ENCODE peak calls at places on chromosomes 1 and 21, in nine cellular contexts. X, D, L, Z, R, J, I, E and V are unnamed samples.
A peak's percentile ranks its signal among the peaks of the same experiment; 100 is the strongest.

GRCh38 chr1:23611601-23612327 is 52.5 kb upstream of the ID3 start:
- DNase-seq in X (no peak), D (no peak), L (no peak), Z (no peak), R (no peak), J (no peak), I (no peak), E (no peak), V (no peak)

GRCh38 chr1:206456577-206457375 is 13.5 kb upstream of the IKBKE start:
- DNase-seq in X (no peak), D (no peak), L (no peak), Z (no peak), R (no peak), J (no peak), I (no peak), E (no peak), V (no peak)

GRCh38 chr1:40383095-40383487 is 9.6 kb downstream of the SMAP2 start:
- DNase-seq in X (peak; percentile 67), D (no peak), L (no peak), Z (no peak), R (no peak), J (peak; percentile 52), I (no peak), E (peak; percentile 81), V (no peak)

GRCh38 chr1:109788695-109789521 is 25.2 kb upstream of the EPS8L3 start:
- DNase-seq in X (peak; percentile 51), D (no peak), L (no peak), Z (no peak), R (no peak), J (peak; percentile 72), I (peak; percentile 30), E (peak; percentile 43), V (no peak)

GRCh38 chr21:34510148-34511142 is 1.6 kb downstream of the KCNE1 start:
- DNase-seq in X (peak; percentile 82), D (peak; percentile 68), L (no peak), Z (peak; percentile 62), R (peak; percentile 92), J (peak; percentile 42), I (peak; percentile 62), E (peak; percentile 90), V (peak; percentile 32)

GRCh38 chr1:183094376-183094775 is 71.2 kb downstream of the LAMC1 start:
- DNase-seq in X (no peak), D (peak; percentile 62), L (no peak), Z (no peak), R (no peak), J (no peak), I (no peak), E (no peak), V (no peak)

GRCh38 chr1:198079432-198079951 is 77.3 kb upstream of the NEK7 start:
- DNase-seq in X (no peak), D (no peak), L (no peak), Z (no peak), R (no peak), J (peak; percentile 14), I (no peak), E (no peak), V (no peak)

GRCh38 chr1:18178125-18178524 is 70.5 kb downstream of the IGSF21 start:
- DNase-seq in X (no peak), D (no peak), L (no peak), Z (no peak), R (no peak), J (no peak), I (no peak), E (no peak), V (no peak)

GRCh38 chr1:11690669-11691301 is 725 bp upstream of the DRAXIN start:
- DNase-seq in X (peak; percentile 88), D (no peak), L (no peak), Z (peak; percentile 87), R (no peak), J (peak; percentile 59), I (no peak), E (no peak), V (peak; percentile 70)

GRCh38 chr1:193545171-193545570 is 358.8 kb upstream of the B3GALT2 start:
- DNase-seq in X (no peak), D (no peak), L (no peak), Z (no peak), R (no peak), J (no peak), I (no peak), E (no peak), V (no peak)

GRCh38 chr1:46595127-46595526 is 8.9 kb downstream of the MKNK1 start:
- DNase-seq in X (no peak), D (no peak), L (no peak), Z (no peak), R (peak; percentile 74), J (peak; percentile 45), I (no peak), E (no peak), V (no peak)

GRCh38 chr1:24382165-24382577 is 31.4 kb downstream of the STPG1 start:
- DNase-seq in X (no peak), D (no peak), L (no peak), Z (no peak), R (no peak), J (no peak), I (no peak), E (peak; percentile 27), V (no peak)

GRCh38 chr1:219826290-219826689 is 102.1 kb downstream of the SLC30A10 start:
- DNase-seq in X (no peak), D (no peak), L (no peak), Z (no peak), R (no peak), J (no peak), I (no peak), E (no peak), V (no peak)

GRCh38 chr1:9766759-9767442 is 56.9 kb downstream of the CLSTN1 start:
- DNase-seq in X (no peak), D (peak; percentile 100), L (no peak), Z (no peak), R (no peak), J (no peak), I (no peak), E (no peak), V (no peak)

GRCh38 chr1:44282704-44283426 is 69.6 kb downstream of the DMAP1 start:
- DNase-seq in X (no peak), D (no peak), L (no peak), Z (no peak), R (no peak), J (no peak), I (no peak), E (no peak), V (no peak)

GRCh38 chr1:41347276-41347675 is 14.0 kb upstream of the FOXO6 start:
- DNase-seq in X (no peak), D (no peak), L (no peak), Z (no peak), R (no peak), J (no peak), I (peak; percentile 48), E (peak; percentile 20), V (no peak)

GRCh38 chr1:84538599-84538998 is 32.2 kb upstream of the GNG5 start:
- DNase-seq in X (no peak), D (no peak), L (no peak), Z (no peak), R (no peak), J (no peak), I (no peak), E (no peak), V (no peak)

GRCh38 chr21:27425172-27425571 is 458.3 kb upstream of the ADAMTS5 start:
- DNase-seq in X (no peak), D (no peak), L (no peak), Z (no peak), R (no peak), J (no peak), I (no peak), E (no peak), V (no peak)
- TF ChIP-seq CTCF in X (peak; percentile 38), D (no peak), L (no peak), Z (no peak), R (no peak), J (no peak), I (no peak), E (no peak), V (no peak)

DNA sequence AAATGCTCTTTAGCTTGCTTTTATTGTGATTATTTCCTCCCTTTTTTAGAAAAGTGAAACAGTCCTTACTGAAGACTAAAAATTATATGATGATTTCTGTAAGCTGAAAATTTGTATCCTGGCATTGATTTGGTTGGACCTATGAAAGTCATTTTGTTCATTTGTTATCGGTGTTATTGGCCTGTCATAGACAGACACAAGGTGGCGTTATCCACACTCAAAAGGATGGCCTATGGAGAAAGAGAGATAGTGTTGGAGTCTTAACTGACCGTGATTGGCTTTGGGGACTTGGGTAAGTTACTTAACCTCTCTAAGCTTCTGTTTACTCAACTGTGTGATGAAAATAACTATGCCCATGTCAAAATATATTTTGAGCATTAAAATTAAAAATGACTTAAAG is 203.6 kb upstream of the CHODL start:
- DNase-seq in X (peak; percentile 73), D (no peak), L (no peak), Z (peak; percentile 7), R (no peak), J (no peak), I (no peak), E (no peak), V (no peak)
- TF ChIP-seq CTCF in X (peak; percentile 79), D (no peak), L (no peak), Z (peak; percentile 45), R (no peak), J (peak; percentile 18), I (no peak), E (peak; percentile 34), V (peak; percentile 33)

DNA sequence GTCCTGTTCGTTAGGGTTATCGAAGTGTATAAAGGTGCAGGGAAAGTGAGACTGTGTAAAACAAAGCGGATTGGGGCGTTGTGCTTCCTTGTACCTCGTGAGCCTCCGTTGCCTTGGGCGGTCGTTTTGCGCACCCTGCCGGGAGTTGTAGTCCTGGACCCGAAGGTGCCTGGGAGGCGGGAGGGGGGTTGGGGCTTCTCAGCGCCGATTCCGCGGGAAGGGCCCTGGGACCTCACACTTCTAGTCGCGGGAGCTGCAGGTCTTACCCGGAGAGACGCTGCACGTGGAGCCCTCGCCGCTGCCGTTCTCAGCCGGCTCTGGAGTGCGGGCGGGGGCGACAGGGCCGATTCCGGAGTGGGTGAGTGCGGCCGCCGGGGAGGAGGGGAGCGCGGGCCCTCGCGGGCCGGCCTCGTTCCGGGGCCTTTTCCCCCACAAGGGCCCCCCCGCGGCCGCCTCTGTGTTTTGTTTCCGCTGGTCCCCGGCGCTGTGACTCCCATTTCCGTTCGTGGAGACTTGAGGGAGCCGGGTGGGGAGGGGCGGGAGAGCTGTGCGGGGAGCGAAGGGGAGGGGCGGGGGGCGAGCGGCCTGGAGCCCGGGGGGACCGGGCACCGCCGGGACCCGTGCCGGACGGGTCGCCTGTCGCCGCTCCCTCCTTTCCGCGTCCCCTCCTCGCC is 586 bp downstream of the GABPA start:
- DNase-seq in X (peak; percentile 95), D (peak; percentile 88), L (peak; percentile 85), Z (peak; percentile 79), R (peak; percentile 94), J (peak; percentile 74), I (peak; percentile 90), E (peak; percentile 93), V (peak; percentile 71)
- TF ChIP-seq CTCF in X (no peak), D (no peak), L (no peak), Z (no peak), R (no peak), J (peak; percentile 3), I (peak; percentile 32), E (no peak), V (no peak)

DNA sequence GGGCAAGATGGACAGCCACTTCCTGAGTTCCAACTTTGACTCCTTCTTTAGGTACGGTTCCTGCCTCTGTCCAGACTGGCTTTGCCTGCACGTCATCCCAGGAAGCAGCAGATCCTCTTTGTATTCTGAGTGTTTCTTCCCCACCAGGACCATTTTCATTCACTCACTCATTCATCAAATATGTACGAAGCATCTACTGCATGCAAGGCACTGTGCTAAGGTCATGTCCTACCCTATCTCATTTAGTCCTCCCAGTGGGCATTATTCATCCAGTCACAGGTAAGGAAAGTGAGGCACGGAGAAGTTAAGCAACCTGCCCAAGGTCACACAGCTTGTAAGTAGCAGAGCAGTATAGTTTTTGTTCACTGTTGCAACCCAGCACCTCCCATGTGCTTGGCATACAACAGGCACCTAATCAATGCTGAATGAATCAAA is 13.9 kb downstream of the CRYBG2 start:
- DNase-seq in X (no peak), D (no peak), L (no peak), Z (no peak), R (no peak), J (no peak), I (no peak), E (no peak), V (no peak)
- TF ChIP-seq CTCF in X (no peak), D (no peak), L (no peak), Z (no peak), R (no peak), J (no peak), I (no peak), E (no peak), V (no peak)